ENCODE peak calls at places on chromosomes 4 and X, in six cellular contexts. W, S, U, E, G and N are unnamed samples.
A peak's percentile ranks its signal among the peaks of the same experiment; 100 is the strongest.

GRCh38 chr4:123127218-123127617 is 204.8 kb upstream of the NUDT6 start:
- DNase-seq in W (no peak), S (no peak), U (no peak), E (no peak), G (no peak), N (no peak)

GRCh38 chr4:164956766-164957643 is 20.5 kb downstream of the TRIM61 start:
- DNase-seq in W (peak; percentile 76), S (peak; percentile 81), U (peak; percentile 72), E (peak; percentile 82), G (peak; percentile 88), N (peak; percentile 83)

GRCh38 chr4:5805270-5805669 is 87.6 kb downstream of the CRMP1 start:
- DNase-seq in W (no peak), S (no peak), U (no peak), E (no peak), G (no peak), N (no peak)

GRCh38 chrX:33156152-33156726 is 55.1 kb downstream of the DMD start:
- DNase-seq in W (no peak), S (no peak), U (no peak), E (no peak), G (no peak), N (no peak)

GRCh38 chr4:110754726-110755125 is 131.8 kb upstream of the PITX2 start:
- DNase-seq in W (no peak), S (no peak), U (no peak), E (no peak), G (no peak), N (no peak)

GRCh38 chrX:11329016-11329415 is 35.8 kb downstream of the AMELX start:
- DNase-seq in W (no peak), S (no peak), U (no peak), E (no peak), G (no peak), N (no peak)

GRCh38 chr4:131113273-131113672 is 2017.3 kb downstream of the C4orf33 start:
- DNase-seq in W (no peak), S (no peak), U (no peak), E (no peak), G (no peak), N (no peak)

GRCh38 chr4:7275067-7275466 is 82.7 kb downstream of the SORCS2 start:
- DNase-seq in W (no peak), S (no peak), U (no peak), E (no peak), G (no peak), N (no peak)

GRCh38 chrX:10172867-10173266 is 16.1 kb downstream of the CLCN4 start:
- DNase-seq in W (no peak), S (no peak), U (no peak), E (no peak), G (no peak), N (no peak)

GRCh38 chr4:56405016-56405415 is 17.7 kb upstream of the AASDH start:
- DNase-seq in W (no peak), S (no peak), U (no peak), E (no peak), G (no peak), N (no peak)

GRCh38 chrX:110938977-110939732 is 143.5 kb upstream of the CHRDL1 start:
- DNase-seq in W (no peak), S (no peak), U (no peak), E (no peak), G (no peak), N (no peak)

GRCh38 chrX:110941906-110942305 is 146.3 kb upstream of the CHRDL1 start:
- DNase-seq in W (no peak), S (peak; percentile 36), U (no peak), E (no peak), G (no peak), N (no peak)

GRCh38 chrX:110944323-110944761 is 148.7 kb upstream of the CHRDL1 start:
- DNase-seq in W (peak; percentile 76), S (peak; percentile 5), U (peak; percentile 61), E (no peak), G (no peak), N (no peak)

GRCh38 chrX:110944793-110945466 is 149.3 kb upstream of the CHRDL1 start:
- DNase-seq in W (peak; percentile 58), S (peak; percentile 51), U (peak; percentile 65), E (no peak), G (no peak), N (no peak)
- H3K4me3 ChIP-seq in W (no peak overlapping the region), S (peak overlapping the region; percentile 19), U (peak overlapping the region; percentile 61), E (no peak overlapping the region), G (no peak overlapping the region), N (no peak overlapping the region)

GRCh38 chrX:80556148-80556547 is 135.9 kb downstream of the TENT5D start:
- DNase-seq in W (no peak), S (no peak), U (no peak), E (no peak), G (no peak), N (no peak)

GRCh38 chrX:80550722-80551121 is 130.5 kb downstream of the TENT5D start:
- DNase-seq in W (no peak), S (no peak), U (peak; percentile 40), E (no peak), G (no peak), N (no peak)
- H3K9me3 ChIP-seq in W (no peaks in the 10 kb centered on the region), S (no peaks in the 10 kb centered on the region), U (no peaks in the 10 kb centered on the region), E (no peaks in the 10 kb centered on the region), G (no peaks in the 10 kb centered on the region), N (no peaks in the 10 kb centered on the region)

GRCh38 chr4:81421346-81422218 is 50.1 kb downstream of the RASGEF1B start:
- DNase-seq in W (no peak), S (no peak), U (peak; percentile 21), E (peak; percentile 55), G (peak; percentile 47), N (no peak)
- H3K27ac ChIP-seq in W (no peak overlapping the region), S (no peak overlapping the region), U (peak overlapping the region; percentile 19), E (peak overlapping the region; percentile 77), G (peak overlapping the region; percentile 45), N (peak overlapping the region; percentile 8)

GRCh38 chr4:15652191-15652590 is 3.0 kb downstream of the FBXL5 start:
- DNase-seq in W (no peak), S (no peak), U (no peak), E (no peak), G (no peak), N (no peak)
- H3K4me3 ChIP-seq in W (peak overlapping the region; percentile 71), S (no peak overlapping the region), U (no peak overlapping the region), E (no peak overlapping the region), G (no peak overlapping the region), N (no peak overlapping the region)

GRCh38 chr4:211033-211511 is 86.8 kb downstream of the ZNF718 start:
- DNase-seq in W (no peak), S (no peak), U (no peak), E (no peak), G (no peak), N (no peak)
- H3K9me3 ChIP-seq in W (no peaks in the 10 kb centered on the region), S (no peaks in the 10 kb centered on the region), U (peaks cover 4% of the 10 kb centered on the region), E (no peaks in the 10 kb centered on the region), G (no peaks in the 10 kb centered on the region), N (peaks cover 15% of the 10 kb centered on the region)

GRCh38 chr4:185735887-185736286 is 76.1 kb downstream of the SORBS2 start:
- DNase-seq in W (no peak), S (no peak), U (no peak), E (no peak), G (no peak), N (no peak)

GRCh38 chr4:185738851-185739250 is 73.1 kb downstream of the SORBS2 start:
- DNase-seq in W (no peak), S (no peak), U (no peak), E (no peak), G (no peak), N (no peak)

GRCh38 chr4:185737489-185738037 is 74.4 kb downstream of the SORBS2 start:
- DNase-seq in W (no peak), S (no peak), U (no peak), E (no peak), G (no peak), N (no peak)

GRCh38 chr4:185740471-185740873 is 71.5 kb downstream of the SORBS2 start:
- DNase-seq in W (no peak), S (no peak), U (no peak), E (no peak), G (no peak), N (no peak)

GRCh38 chr4:185738038-185738552 is 73.9 kb downstream of the SORBS2 start:
- DNase-seq in W (no peak), S (no peak), U (no peak), E (no peak), G (no peak), N (no peak)
- H3K27ac ChIP-seq in W (peak overlapping the region; percentile 12), S (peak overlapping the region; percentile 62), U (no peak overlapping the region), E (peak overlapping the region; percentile 71), G (peak overlapping the region; percentile 40), N (peak overlapping the region; percentile 24)